ENCODE peak calls at places on chromosomes 6 and 20, in four cellular contexts. One of them, this sample, is unnamed.

GRCh38 chr20:33490023-33490933 is at the start of gene CBFA2T2:
- DNase-seq in NCI-H146: no peak
- DNase-seq in AG20443: peak
- DNase-seq in ecto neural progenitor cell: no peak
- DNase-seq in this sample: peak

GRCh38 chr6:34809914-34810882 is 18.3 kb downstream of the BLTP3A start:
- DNase-seq in NCI-H146: no peak
- DNase-seq in AG20443: no peak
- DNase-seq in ecto neural progenitor cell: no peak
- DNase-seq in this sample: no peak

GRCh38 chr6:48744948-48745347 is 634.0 kb upstream of the PTCHD4 start:
- DNase-seq in ecto neural progenitor cell: no peak
- DNase-seq in AG20443: peak
- DNase-seq in NCI-H146: no peak
- DNase-seq in this sample: peak

GRCh38 chr20:40176442-40176841 is 512.6 kb downstream of the MAFB start:
- DNase-seq in ecto neural progenitor cell: no peak
- DNase-seq in AG20443: no peak
- DNase-seq in NCI-H146: no peak
- DNase-seq in this sample: no peak

GRCh38 chr20:47379433-47380150 is 23.1 kb upstream of the ZMYND8 start:
- DNase-seq in NCI-H146: no peak
- DNase-seq in ecto neural progenitor cell: no peak
- DNase-seq in AG20443: peak
- DNase-seq in this sample: no peak

GRCh38 chr6:26172496-26172958 is 85.3 kb downstream of the HFE start:
- DNase-seq in ecto neural progenitor cell: no peak
- DNase-seq in AG20443: peak
- DNase-seq in NCI-H146: peak
- DNase-seq in this sample: peak

GRCh38 chr6:148547110-148547509 is 199.7 kb upstream of the UST start:
- DNase-seq in ecto neural progenitor cell: no peak
- DNase-seq in NCI-H146: no peak
- DNase-seq in AG20443: no peak
- DNase-seq in this sample: no peak

GRCh38 chr6:40299666-40300065 is 287.5 kb downstream of the LRFN2 start:
- DNase-seq in AG20443: no peak
- DNase-seq in ecto neural progenitor cell: no peak
- DNase-seq in NCI-H146: no peak
- DNase-seq in this sample: no peak

GRCh38 chr6:28489366-28490190 is 26.0 kb downstream of the GPX6 start:
- DNase-seq in ecto neural progenitor cell: peak
- DNase-seq in NCI-H146: no peak
- DNase-seq in AG20443: peak
- DNase-seq in this sample: peak

GRCh38 chr20:61127311-61128044 is 124.6 kb upstream of the CDH4 start:
- DNase-seq in AG20443: peak
- DNase-seq in NCI-H146: no peak
- DNase-seq in ecto neural progenitor cell: no peak
- DNase-seq in this sample: peak

GRCh38 chr20:47295921-47296426 is 60.5 kb downstream of the ZMYND8 start:
- DNase-seq in NCI-H146: no peak
- DNase-seq in AG20443: peak
- DNase-seq in ecto neural progenitor cell: no peak
- DNase-seq in this sample: no peak

GRCh38 chr6:38459291-38459690 is 180.4 kb downstream of the BTBD9 start:
- DNase-seq in NCI-H146: no peak
- DNase-seq in ecto neural progenitor cell: no peak
- DNase-seq in AG20443: no peak
- DNase-seq in this sample: no peak

GRCh38 chr6:72522735-72523141 is 99.1 kb upstream of the KCNQ5 start:
- DNase-seq in ecto neural progenitor cell: peak
- DNase-seq in NCI-H146: no peak
- DNase-seq in AG20443: no peak
- DNase-seq in this sample: no peak

GRCh38 chr6:19333936-19334335 is 503.2 kb upstream of the ID4 start:
- DNase-seq in ecto neural progenitor cell: no peak
- DNase-seq in AG20443: no peak
- DNase-seq in NCI-H146: no peak
- DNase-seq in this sample: no peak

GRCh38 chr20:36017034-36017951 is 48.9 kb downstream of the CNBD2 start:
- DNase-seq in AG20443: peak
- DNase-seq in NCI-H146: no peak
- DNase-seq in ecto neural progenitor cell: no peak
- DNase-seq in this sample: peak

This sample was measured in myocyte.